ENCODE peak calls at places on chromosomes 16 and 17, in six cellular contexts. R is body of pancreas, E is WERI-Rb-1, I is brain microvascular endothelial cell, X is astrocyte, Q is mesenchymal stem cell. G is an unnamed sample.

GRCh38 chr16:3020604-3021448 is 658 bp downstream of the TNFRSF12A start:
- DNase-seq in R (peak), I (peak), Q (peak), X (peak), E (no peak), G (peak)

GRCh38 chr16:64397945-64398508 is 723.8 kb downstream of the CDH11 start:
- DNase-seq in Q (no peak), X (peak), R (no peak), I (peak), E (no peak), G (no peak)

GRCh38 chr16:85460983-85461813 is 151.9 kb upstream of the GSE1 start:
- DNase-seq in X (peak), Q (peak), R (peak), E (peak), I (no peak), G (peak)

GRCh38 chr16:74064120-74064735 is 232.4 kb upstream of the PSMD7 start:
- DNase-seq in X (no peak), Q (no peak), R (no peak), E (no peak), I (no peak), G (no peak)

GRCh38 chr17:30219833-30220232 is 15.7 kb downstream of the SLC6A4 start:
- DNase-seq in R (no peak), X (no peak), I (no peak), Q (no peak), E (peak), G (no peak)

GRCh38 chr16:2715519-2715918 is 4.5 kb downstream of the PRSS27 start:
- DNase-seq in X (peak), R (peak), Q (peak), I (peak), E (no peak), G (peak)

GRCh38 chr16:17138801-17139200 is 332.0 kb downstream of the XYLT1 start:
- DNase-seq in I (no peak), E (no peak), X (no peak), R (no peak), Q (no peak), G (peak)

GRCh38 chr17:61260061-61260797 is 139.4 kb upstream of the TBX2 start:
- DNase-seq in R (peak), I (peak), Q (peak), E (no peak), X (no peak), G (no peak)

GRCh38 chr17:73786286-73786743 is 142.1 kb upstream of the SDK2 start:
- DNase-seq in Q (no peak), I (no peak), R (no peak), E (peak), X (no peak), G (no peak)

DNA sequence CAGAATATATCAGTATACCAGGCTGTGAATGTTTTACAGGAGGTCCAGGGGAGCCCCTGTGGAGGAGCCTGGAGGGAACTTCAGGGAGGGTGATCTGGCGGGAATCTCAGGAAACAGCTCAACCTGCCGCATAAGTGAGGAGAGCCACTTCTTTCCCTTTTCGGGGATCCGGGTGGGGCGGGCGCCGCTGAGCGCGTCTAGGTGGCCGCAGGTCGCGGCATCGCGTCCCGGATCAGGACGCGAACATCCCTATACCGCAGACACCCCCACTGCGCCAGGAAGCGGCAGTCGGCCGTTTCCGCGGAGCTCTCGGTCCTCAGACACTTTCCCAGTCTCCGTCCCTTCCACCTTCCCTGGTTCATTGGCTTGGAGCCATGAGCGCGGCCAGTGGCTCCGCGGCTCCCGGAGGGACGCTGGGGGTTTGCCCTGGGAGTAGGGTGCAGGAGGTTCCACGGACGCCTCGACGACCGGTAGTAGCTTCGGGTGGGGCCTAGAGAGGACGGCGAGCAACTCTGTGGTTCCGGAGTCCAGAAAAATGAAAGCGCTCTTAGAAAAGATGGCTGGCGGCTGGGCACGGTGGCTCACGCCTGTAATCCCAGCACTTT is 3.1 kb upstream of the ZNF764 start:
- DNase-seq in X (no peak), E (no peak), Q (no peak), I (no peak), R (peak), G (peak)
- H3K4me3 ChIP-seq in X (no peak), E (no peak), Q (no peak), I (peak), R (no peak), G (peak)

DNA sequence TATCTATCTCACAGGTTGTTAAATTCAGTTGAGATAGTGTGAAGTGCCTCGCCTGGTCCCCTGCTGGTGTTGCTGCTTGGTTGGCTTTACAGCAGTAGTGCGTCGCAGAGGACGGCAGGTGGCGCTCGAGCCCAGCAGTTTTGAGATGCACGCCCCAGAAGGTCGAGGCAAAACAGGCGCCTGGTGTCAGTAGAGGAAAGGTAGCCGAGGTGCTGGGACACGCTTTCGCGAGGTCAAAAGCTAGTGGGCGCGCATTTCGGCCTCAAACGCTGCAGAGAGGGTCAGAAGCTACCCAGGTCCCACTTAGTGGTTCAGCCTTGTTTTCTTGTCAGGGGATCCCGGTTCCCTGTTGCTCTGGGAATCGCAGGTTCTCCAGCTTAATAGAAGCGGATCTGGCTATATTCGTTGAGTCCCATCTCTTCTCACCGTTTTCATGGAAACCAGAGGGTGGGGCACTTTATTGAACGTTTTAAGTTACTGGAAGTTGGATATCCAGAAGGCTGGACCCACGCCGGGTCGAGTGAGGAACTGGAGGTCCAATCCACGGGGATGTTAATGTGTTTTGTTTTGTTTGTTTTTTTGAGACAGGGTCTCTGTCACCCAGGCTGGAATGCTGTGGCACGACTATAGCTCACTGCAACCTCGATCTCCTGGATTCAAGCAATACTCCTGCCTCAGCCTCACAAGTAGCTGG is 10.3 kb upstream of the ZFP90 start:
- DNase-seq in X (peak), R (peak), Q (peak), I (peak), E (peak), G (peak)
- H3K4me3 ChIP-seq in X (no peak), R (no peak), Q (no peak), I (peak), E (no peak), G (peak)

DNA sequence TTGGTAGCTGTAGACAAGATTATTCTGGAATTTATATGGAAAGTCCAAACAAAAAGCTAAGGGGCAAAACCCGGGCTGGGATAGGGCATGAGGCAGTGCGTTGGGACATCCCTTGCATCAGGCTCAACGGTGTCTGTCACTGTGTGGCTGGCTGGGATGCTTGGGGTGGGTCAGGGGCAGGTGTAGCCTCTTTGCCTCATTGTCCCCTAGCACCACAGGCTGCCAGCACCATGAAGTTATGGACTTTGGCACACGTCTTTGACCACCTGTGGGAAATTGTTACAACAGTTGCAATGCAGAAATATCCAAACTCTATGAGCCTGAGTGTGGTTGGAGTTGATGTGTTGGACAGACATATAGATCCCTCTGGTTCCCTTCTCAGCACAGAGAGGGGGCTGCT is 32.8 kb upstream of the MARCHF10 start:
- DNase-seq in X (no peak), R (no peak), I (no peak), E (no peak), Q (no peak), G (no peak)
- H3K4me3 ChIP-seq in X (no peak), R (no peak), I (no peak), E (no peak), Q (no peak), G (no peak)

DNA sequence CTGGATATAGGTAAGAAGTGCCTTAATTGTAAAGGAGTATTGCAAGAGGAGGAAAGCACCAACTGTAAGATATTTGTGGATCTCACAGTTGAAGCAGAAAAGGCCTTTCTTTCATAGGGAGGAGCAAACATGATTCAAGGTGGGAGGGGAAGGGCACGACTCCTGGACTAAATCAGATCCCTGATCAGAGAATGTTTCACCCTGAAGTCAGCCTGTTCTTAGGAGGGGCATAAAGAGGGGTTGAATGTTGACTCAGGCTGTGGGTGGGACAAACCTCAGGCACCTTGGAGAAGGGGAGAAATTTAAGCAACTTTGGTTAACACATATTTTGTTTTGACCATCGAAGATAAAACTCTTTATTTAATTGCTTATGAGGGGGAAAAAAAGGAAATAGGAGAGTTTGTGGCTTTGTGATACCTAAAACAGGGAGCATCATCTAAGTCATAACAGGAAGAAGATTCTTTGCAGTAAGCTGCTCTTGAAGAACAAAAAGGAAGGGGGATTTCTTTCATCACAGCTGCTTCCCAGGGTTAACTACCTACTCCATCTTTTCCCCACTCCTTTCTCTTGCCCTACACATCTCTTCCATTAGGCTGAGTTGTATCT is 158.6 kb upstream of the ZNF267 start:
- DNase-seq in R (no peak), E (no peak), Q (no peak), X (no peak), I (no peak), G (peak)
- H3K4me3 ChIP-seq in R (no peak), E (no peak), Q (no peak), X (no peak), I (no peak), G (peak)

G was measured in osteoblast.